ENCODE peak calls at places on chromosomes 5 and 9, in nine cellular contexts. L is activated naive CD4-positive, alpha-beta T cell; K is fibroblast of the conjunctiva; Z is stimulated activated naive CD4-positive, alpha-beta T cell; F is iPS DF 6.9; E is CD4-positive, CD25-positive, alpha-beta regulatory T cell; X is dorsolateral prefrontal cortex; M is stimulated activated CD8-positive, alpha-beta memory T cell treated with anti-CD3 and anti-CD28 coated beads, Interleukin-4, amount 100 ng/mL, for 48 hours; H is hypothalamus. Q is an unnamed sample.
A peak's percentile ranks its signal among the peaks of the same experiment; 100 is the strongest.

GRCh38 chr9:618478-618877 is 223.0 kb upstream of the DMRT1 start:
- DNase-seq in L (no peak), K (peak; percentile 14), Z (no peak), F (no peak), E (no peak), X (no peak), M (no peak), H (no peak), Q (no peak)

GRCh38 chr5:112338681-112339337 is 80.3 kb downstream of the EPB41L4A start:
- DNase-seq in L (no peak), K (peak; percentile 10), Z (no peak), F (no peak), E (no peak), X (no peak), M (no peak), H (no peak), Q (no peak)

GRCh38 chr5:135230326-135230925 is 168.6 kb downstream of the MACROH2A1 start:
- DNase-seq in L (no peak), K (peak; percentile 57), Z (no peak), F (no peak), E (no peak), X (no peak), M (no peak), H (peak; percentile 32), Q (no peak)

GRCh38 chr5:9519537-9519936 is 26.3 kb downstream of the SEMA5A start:
- DNase-seq in L (no peak), K (peak; percentile 57), Z (no peak), F (no peak), E (no peak), X (no peak), M (no peak), H (no peak), Q (no peak)

GRCh38 chr9:20714442-20715415 is 30.7 kb downstream of the FOCAD start:
- DNase-seq in L (no peak), K (no peak), Z (no peak), F (no peak), E (no peak), X (no peak), M (no peak), H (no peak), Q (no peak)

GRCh38 chr5:68661237-68661636 is 432.6 kb upstream of the SLC30A5 start:
- DNase-seq in L (no peak), K (no peak), Z (no peak), F (peak; percentile 33), E (peak; percentile 18), X (no peak), M (peak; percentile 30), H (no peak), Q (no peak)

GRCh38 chr5:160181965-160182622 is 47.2 kb upstream of the FABP6 start:
- DNase-seq in L (no peak), K (no peak), Z (no peak), F (no peak), E (no peak), X (no peak), M (no peak), H (no peak), Q (no peak)

GRCh38 chr9:120376101-120376500 is 203.9 kb downstream of the CDK5RAP2 start:
- DNase-seq in L (no peak), K (no peak), Z (no peak), F (no peak), E (no peak), X (no peak), M (no peak), H (no peak), Q (no peak)

GRCh38 chr5:175328687-175329086 is 115.3 kb downstream of the DRD1 start:
- DNase-seq in L (no peak), K (no peak), Z (no peak), F (no peak), E (no peak), X (no peak), M (no peak), H (no peak), Q (no peak)

GRCh38 chr9:109640232-109641078 is 139.5 kb upstream of the PALM2AKAP2 start:
- DNase-seq in L (no peak), K (no peak), Z (no peak), F (no peak), E (no peak), X (peak; percentile 79), M (no peak), H (peak; percentile 72), Q (peak; percentile 85)

GRCh38 chr5:135055385-135055784 is 21.4 kb upstream of the PITX1 start:
- DNase-seq in L (no peak), K (no peak), Z (no peak), F (no peak), E (no peak), X (no peak), M (no peak), H (no peak), Q (no peak)

GRCh38 chr9:33225319-33226152 is 14.4 kb upstream of the SPINK4 start:
- DNase-seq in L (no peak), K (peak; percentile 68), Z (peak; percentile 57), F (no peak), E (peak; percentile 87), X (no peak), M (peak; percentile 82), H (peak; percentile 21), Q (no peak)

GRCh38 chr5:128644863-128645262 is 106.8 kb upstream of the FBN2 start:
- DNase-seq in L (no peak), K (peak; percentile 50), Z (no peak), F (no peak), E (no peak), X (no peak), M (no peak), H (no peak), Q (no peak)

GRCh38 chr5:88142801-88143692 is 125.6 kb downstream of the TMEM161B start:
- DNase-seq in L (no peak), K (no peak), Z (no peak), F (no peak), E (peak; percentile 2), X (no peak), M (peak; percentile 30), H (peak; percentile 55), Q (no peak)

GRCh38 chr9:29865764-29866313 is 2292.6 kb upstream of the C9orf72 start:
- DNase-seq in L (no peak), K (no peak), Z (no peak), F (no peak), E (peak; percentile 1), X (no peak), M (no peak), H (no peak), Q (no peak)

GRCh38 chr9:94672811-94673487 is 33.6 kb upstream of the FBP1 start:
- DNase-seq in L (no peak), K (no peak), Z (no peak), F (no peak), E (no peak), X (no peak), M (no peak), H (no peak), Q (no peak)

GRCh38 chr9:136799854-136800657 is 3.9 kb downstream of the CCDC183 start:
- DNase-seq in L (peak; percentile 79), K (no peak), Z (peak; percentile 95), F (no peak), E (peak; percentile 90), X (peak; percentile 82), M (peak; percentile 93), H (peak; percentile 58), Q (peak; percentile 94)

GRCh38 chr9:75086443-75087278 is 1.3 kb downstream of the NMRK1 start:
- DNase-seq in L (no peak), K (no peak), Z (no peak), F (no peak), E (no peak), X (no peak), M (peak; percentile 45), H (no peak), Q (no peak)

GRCh38 chr5:166188482-166188881 is 2103.0 kb upstream of the WWC1 start:
- DNase-seq in L (no peak), K (no peak), Z (no peak), F (no peak), E (no peak), X (no peak), M (no peak), H (no peak), Q (no peak)

GRCh38 chr9:78267889-78268288 is 29.0 kb upstream of the PSAT1 start:
- DNase-seq in L (no peak), K (no peak), Z (no peak), F (no peak), E (no peak), X (no peak), M (no peak), H (no peak), Q (no peak)

GRCh38 chr9:100379862-100380261 is 27.1 kb upstream of the TEX10 start:
- DNase-seq in L (no peak), K (peak; percentile 22), Z (no peak), F (no peak), E (no peak), X (no peak), M (no peak), H (no peak), Q (no peak)

GRCh38 chr9:89435315-89435823 is 62.5 kb downstream of the SEMA4D start:
- DNase-seq in L (no peak), K (no peak), Z (no peak), F (peak; percentile 84), E (peak; percentile 50), X (no peak), M (no peak), H (no peak), Q (no peak)

GRCh38 chr5:10503997-10504761 is 59.7 kb upstream of the ANKRD33B start:
- DNase-seq in L (no peak), K (no peak), Z (no peak), F (no peak), E (no peak), X (no peak), M (no peak), H (no peak), Q (no peak)

GRCh38 chr5:172575816-172576215 is 65.2 kb upstream of the NEURL1B start:
- DNase-seq in L (no peak), K (no peak), Z (no peak), F (no peak), E (no peak), X (no peak), M (no peak), H (no peak), Q (no peak)

GRCh38 chr5:100900142-100900795 is 2.8 kb downstream of the ST8SIA4 start:
- DNase-seq in L (no peak), K (no peak), Z (peak; percentile 21), F (no peak), E (no peak), X (no peak), M (peak; percentile 69), H (peak; percentile 29), Q (no peak)

GRCh38 chr9:87158779-87159178 is 211.5 kb upstream of the GAS1 start:
- DNase-seq in L (no peak), K (no peak), Z (no peak), F (no peak), E (no peak), X (no peak), M (no peak), H (no peak), Q (no peak)

GRCh38 chr5:180172447-180173197 is 36.4 kb downstream of the RASGEF1C start:
- DNase-seq in L (no peak), K (no peak), Z (no peak), F (no peak), E (no peak), X (no peak), M (no peak), H (peak; percentile 66), Q (peak; percentile 20)

GRCh38 chr9:4197548-4197947 is 102.3 kb downstream of the GLIS3 start:
- DNase-seq in L (no peak), K (no peak), Z (no peak), F (peak; percentile 25), E (peak; percentile 10), X (no peak), M (no peak), H (no peak), Q (peak; percentile 28)

GRCh38 chr9:136014928-136015633 is 53.9 kb upstream of the UBAC1 start:
- DNase-seq in L (no peak), K (no peak), Z (no peak), F (no peak), E (no peak), X (peak; percentile 36), M (no peak), H (no peak), Q (no peak)

GRCh38 chr5:1152156-1152555 is 40.3 kb upstream of the SLC12A7 start:
- DNase-seq in L (no peak), K (no peak), Z (no peak), F (no peak), E (peak; percentile 42), X (no peak), M (peak; percentile 28), H (no peak), Q (no peak)

GRCh38 chr9:6552033-6552737 is 93.3 kb downstream of the GLDC start:
- DNase-seq in L (no peak), K (no peak), Z (no peak), F (no peak), E (no peak), X (no peak), M (no peak), H (no peak), Q (no peak)

Q was measured in NCI-H2171.